ENCODE peak calls at places on chromosomes 2 and 18, in four cellular contexts. One of them, this sample, is unnamed.

GRCh38 chr2:138503087-138503442 is 1.5 kb downstream of the SPOPL start:
- DNase-seq in CD8-positive, alpha-beta T cell: no peak
- DNase-seq in Peyer's patch: no peak
- DNase-seq in endothelial cell of umbilical vein: peak; percentile 46
- DNase-seq in this sample: no peak

GRCh38 chr18:12744103-12744502 is 41.3 kb downstream of the PSMG2 start:
- DNase-seq in CD8-positive, alpha-beta T cell: no peak
- DNase-seq in Peyer's patch: no peak
- DNase-seq in endothelial cell of umbilical vein: peak; percentile 79
- DNase-seq in this sample: no peak

GRCh38 chr2:180146114-180146513 is 139.0 kb upstream of the CWC22 start:
- DNase-seq in CD8-positive, alpha-beta T cell: no peak
- DNase-seq in Peyer's patch: no peak
- DNase-seq in endothelial cell of umbilical vein: no peak
- DNase-seq in this sample: no peak

GRCh38 chr2:197107291-197108269 is 181.1 kb upstream of the PGAP1 start:
- DNase-seq in CD8-positive, alpha-beta T cell: no peak
- DNase-seq in Peyer's patch: no peak
- DNase-seq in endothelial cell of umbilical vein: peak; percentile 12
- DNase-seq in this sample: no peak

GRCh38 chr2:224062481-224063307 is 23.6 kb upstream of the SERPINE2 start:
- DNase-seq in CD8-positive, alpha-beta T cell: no peak
- DNase-seq in Peyer's patch: no peak
- DNase-seq in endothelial cell of umbilical vein: no peak
- DNase-seq in this sample: no peak

GRCh38 chr2:75604479-75604878 is 42.1 kb upstream of the MRPL19 start:
- DNase-seq in CD8-positive, alpha-beta T cell: no peak
- DNase-seq in Peyer's patch: no peak
- DNase-seq in endothelial cell of umbilical vein: no peak
- DNase-seq in this sample: no peak

GRCh38 chr18:13414542-13414941 is 196.0 kb downstream of the LDLRAD4 start:
- DNase-seq in CD8-positive, alpha-beta T cell: no peak
- DNase-seq in Peyer's patch: peak; percentile 59
- DNase-seq in endothelial cell of umbilical vein: no peak
- DNase-seq in this sample: no peak

GRCh38 chr2:34998726-34999125 is 1356.9 kb upstream of the CRIM1 start:
- DNase-seq in CD8-positive, alpha-beta T cell: no peak
- DNase-seq in Peyer's patch: no peak
- DNase-seq in endothelial cell of umbilical vein: no peak
- DNase-seq in this sample: no peak

GRCh38 chr2:29014811-29015414 is 33.8 kb downstream of the TOGARAM2 start:
- DNase-seq in CD8-positive, alpha-beta T cell: peak; percentile 82
- DNase-seq in Peyer's patch: no peak
- DNase-seq in endothelial cell of umbilical vein: no peak
- DNase-seq in this sample: no peak

GRCh38 chr2:128805237-128805636 is 486.6 kb upstream of the HS6ST1 start:
- DNase-seq in CD8-positive, alpha-beta T cell: no peak
- DNase-seq in Peyer's patch: no peak
- DNase-seq in endothelial cell of umbilical vein: no peak
- DNase-seq in this sample: no peak

GRCh38 chr18:13813271-13813849 is 10.6 kb upstream of the MC5R start:
- DNase-seq in CD8-positive, alpha-beta T cell: peak; percentile 63
- DNase-seq in Peyer's patch: peak; percentile 63
- DNase-seq in endothelial cell of umbilical vein: peak; percentile 74
- DNase-seq in this sample: no peak

GRCh38 chr2:36658277-36658748 is 38.2 kb upstream of the VIT start:
- DNase-seq in CD8-positive, alpha-beta T cell: no peak
- DNase-seq in Peyer's patch: no peak
- DNase-seq in endothelial cell of umbilical vein: no peak
- DNase-seq in this sample: no peak

GRCh38 chr2:6442252-6442651 is 423.5 kb downstream of the CMPK2 start:
- DNase-seq in CD8-positive, alpha-beta T cell: no peak
- DNase-seq in Peyer's patch: no peak
- DNase-seq in endothelial cell of umbilical vein: no peak
- DNase-seq in this sample: no peak

GRCh38 chr2:145984541-145984940 is 1464.6 kb upstream of the ZEB2 start:
- DNase-seq in CD8-positive, alpha-beta T cell: no peak
- DNase-seq in Peyer's patch: no peak
- DNase-seq in endothelial cell of umbilical vein: peak; percentile 91
- DNase-seq in this sample: no peak

GRCh38 chr2:48219555-48220436 is 310.2 kb upstream of the STON1 start:
- DNase-seq in CD8-positive, alpha-beta T cell: no peak
- DNase-seq in Peyer's patch: no peak
- DNase-seq in endothelial cell of umbilical vein: no peak
- DNase-seq in this sample: no peak

GRCh38 chr2:156125018-156125417 is 207.5 kb downstream of the NR4A2 start:
- DNase-seq in CD8-positive, alpha-beta T cell: no peak
- DNase-seq in Peyer's patch: no peak
- DNase-seq in endothelial cell of umbilical vein: no peak
- DNase-seq in this sample: no peak

GRCh38 chr2:221480251-221480650 is 91.9 kb downstream of the EPHA4 start:
- DNase-seq in CD8-positive, alpha-beta T cell: no peak
- DNase-seq in Peyer's patch: no peak
- DNase-seq in endothelial cell of umbilical vein: no peak
- DNase-seq in this sample: no peak

GRCh38 chr2:26811261-26811660 is 25.4 kb downstream of the CENPA start:
- DNase-seq in CD8-positive, alpha-beta T cell: no peak
- DNase-seq in Peyer's patch: no peak
- DNase-seq in endothelial cell of umbilical vein: no peak
- DNase-seq in this sample: no peak

GRCh38 chr2:58508021-58508420 is 266.9 kb upstream of the FANCL start:
- DNase-seq in CD8-positive, alpha-beta T cell: no peak
- DNase-seq in Peyer's patch: no peak
- DNase-seq in endothelial cell of umbilical vein: no peak
- DNase-seq in this sample: no peak

GRCh38 chr2:180540761-180541160 is 439.6 kb upstream of the UBE2E3 start:
- DNase-seq in CD8-positive, alpha-beta T cell: no peak
- DNase-seq in Peyer's patch: no peak
- DNase-seq in endothelial cell of umbilical vein: no peak
- DNase-seq in this sample: no peak

GRCh38 chr18:31278609-31279071 is 39.3 kb upstream of the DSG1 start:
- DNase-seq in CD8-positive, alpha-beta T cell: no peak
- DNase-seq in Peyer's patch: no peak
- DNase-seq in endothelial cell of umbilical vein: no peak
- DNase-seq in this sample: no peak

GRCh38 chr2:239223330-239224248 is 177.2 kb downstream of the HDAC4 start:
- DNase-seq in CD8-positive, alpha-beta T cell: no peak
- DNase-seq in Peyer's patch: peak; percentile 83
- DNase-seq in endothelial cell of umbilical vein: no peak
- DNase-seq in this sample: no peak

GRCh38 chr2:8162602-8163001 is 519.3 kb upstream of the ID2 start:
- DNase-seq in CD8-positive, alpha-beta T cell: no peak
- DNase-seq in Peyer's patch: no peak
- DNase-seq in endothelial cell of umbilical vein: no peak
- DNase-seq in this sample: no peak

GRCh38 chr18:49212819-49213218 is 247.6 kb downstream of the DYM start:
- DNase-seq in CD8-positive, alpha-beta T cell: no peak
- DNase-seq in Peyer's patch: no peak
- DNase-seq in endothelial cell of umbilical vein: no peak
- DNase-seq in this sample: no peak

GRCh38 chr2:10004401-10004800 is 38.9 kb upstream of the KLF11 start:
- DNase-seq in CD8-positive, alpha-beta T cell: no peak
- DNase-seq in Peyer's patch: peak; percentile 10
- DNase-seq in endothelial cell of umbilical vein: no peak
- DNase-seq in this sample: no peak

GRCh38 chr18:49500136-49500921 is 13.3 kb upstream of the C18orf32 start:
- DNase-seq in CD8-positive, alpha-beta T cell: no peak
- DNase-seq in Peyer's patch: no peak
- DNase-seq in endothelial cell of umbilical vein: no peak
- DNase-seq in this sample: no peak

GRCh38 chr2:187500585-187501359 is 52.7 kb upstream of the CALCRL start:
- DNase-seq in CD8-positive, alpha-beta T cell: no peak
- DNase-seq in Peyer's patch: peak; percentile 65
- DNase-seq in endothelial cell of umbilical vein: peak; percentile 76
- DNase-seq in this sample: no peak

GRCh38 chr2:187499941-187500532 is 52.0 kb upstream of the CALCRL start:
- DNase-seq in CD8-positive, alpha-beta T cell: no peak
- DNase-seq in Peyer's patch: no peak
- DNase-seq in endothelial cell of umbilical vein: peak; percentile 75
- DNase-seq in this sample: peak; percentile 50

GRCh38 chr2:187497140-187497539 is 49.1 kb upstream of the CALCRL start:
- DNase-seq in CD8-positive, alpha-beta T cell: no peak
- DNase-seq in Peyer's patch: no peak
- DNase-seq in endothelial cell of umbilical vein: no peak
- DNase-seq in this sample: no peak

GRCh38 chr2:187493877-187494568 is 46.0 kb upstream of the CALCRL start:
- DNase-seq in CD8-positive, alpha-beta T cell: no peak
- DNase-seq in Peyer's patch: no peak
- DNase-seq in endothelial cell of umbilical vein: no peak
- DNase-seq in this sample: no peak

DNA sequence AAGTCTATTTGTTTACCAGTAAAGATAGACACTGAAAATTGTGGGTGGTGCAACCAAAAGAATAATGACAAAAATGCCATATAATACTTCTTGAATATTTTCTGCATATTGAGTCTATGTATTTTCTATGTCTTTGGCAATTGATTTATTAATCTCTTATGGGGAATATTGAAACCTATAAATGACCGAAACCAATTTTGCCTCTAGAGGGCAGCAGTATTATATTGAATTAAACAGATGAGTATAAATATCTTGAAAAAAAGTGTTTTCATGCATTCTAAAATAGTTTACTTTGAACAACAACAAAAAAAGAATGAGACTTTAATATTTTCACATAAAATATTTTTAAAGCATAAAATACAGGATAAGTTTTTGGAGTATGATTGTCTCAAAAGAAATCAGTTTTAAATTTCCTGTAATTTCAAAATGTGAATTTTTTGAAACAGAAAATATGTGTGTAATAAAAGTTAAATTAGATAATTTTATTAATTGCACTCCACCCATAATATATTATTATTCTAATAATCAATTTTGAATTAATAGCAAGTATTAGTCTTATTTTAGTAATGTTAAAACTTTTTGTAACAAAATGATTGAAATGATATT is 49.9 kb upstream of the CALCRL start:
- DNase-seq in CD8-positive, alpha-beta T cell: no peak
- DNase-seq in Peyer's patch: no peak
- DNase-seq in endothelial cell of umbilical vein: peak; percentile 45
- DNase-seq in this sample: no peak
- TF ChIP-seq CTCF in CD8-positive, alpha-beta T cell: peak; percentile 23
- TF ChIP-seq CTCF in Peyer's patch: peak; percentile 30
- TF ChIP-seq CTCF in endothelial cell of umbilical vein: peak; percentile 29
- TF ChIP-seq CTCF in this sample: peak; percentile 62

GRCh38 chr2:191870744-191871143 is 23.9 kb upstream of the CAVIN2 start:
- DNase-seq in CD8-positive, alpha-beta T cell: no peak
- DNase-seq in Peyer's patch: no peak
- DNase-seq in endothelial cell of umbilical vein: peak; percentile 10
- DNase-seq in this sample: no peak

GRCh38 chr2:191867507-191867847 is 20.6 kb upstream of the CAVIN2 start:
- DNase-seq in CD8-positive, alpha-beta T cell: no peak
- DNase-seq in Peyer's patch: no peak
- DNase-seq in endothelial cell of umbilical vein: no peak
- DNase-seq in this sample: no peak

GRCh38 chr2:191866675-191867506 is 20.0 kb upstream of the CAVIN2 start:
- DNase-seq in CD8-positive, alpha-beta T cell: no peak
- DNase-seq in Peyer's patch: no peak
- DNase-seq in endothelial cell of umbilical vein: peak; percentile 99
- DNase-seq in this sample: no peak

GRCh38 chr2:191869781-191870180 is 22.9 kb upstream of the CAVIN2 start:
- DNase-seq in CD8-positive, alpha-beta T cell: no peak
- DNase-seq in Peyer's patch: no peak
- DNase-seq in endothelial cell of umbilical vein: peak; percentile 55
- DNase-seq in this sample: no peak

DNA sequence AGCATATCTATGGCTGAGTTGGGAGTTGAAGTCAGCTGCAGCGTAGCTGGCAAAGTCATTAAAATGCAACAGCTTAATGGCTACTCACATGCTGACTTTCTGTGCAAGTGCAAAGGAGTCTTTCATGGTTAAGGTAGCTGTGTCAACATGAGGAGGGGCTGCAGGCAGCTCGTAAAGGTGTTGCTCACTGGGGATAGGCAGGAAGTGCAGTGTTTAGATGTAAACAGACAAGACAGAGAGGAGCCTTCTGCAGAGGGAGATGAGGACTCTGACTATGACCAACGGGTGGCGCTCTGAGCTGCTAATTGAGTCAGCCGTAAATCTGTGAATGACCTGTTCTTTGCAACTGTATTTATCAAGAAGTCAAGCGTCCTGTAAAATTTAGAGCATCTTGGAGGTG is 22.3 kb upstream of the CAVIN2 start:
- DNase-seq in CD8-positive, alpha-beta T cell: no peak
- DNase-seq in Peyer's patch: no peak
- DNase-seq in endothelial cell of umbilical vein: peak; percentile 65
- DNase-seq in this sample: no peak
- TF ChIP-seq CTCF in CD8-positive, alpha-beta T cell: no peak
- TF ChIP-seq CTCF in Peyer's patch: no peak
- TF ChIP-seq CTCF in endothelial cell of umbilical vein: peak; percentile 25
- TF ChIP-seq CTCF in this sample: no peak

DNA sequence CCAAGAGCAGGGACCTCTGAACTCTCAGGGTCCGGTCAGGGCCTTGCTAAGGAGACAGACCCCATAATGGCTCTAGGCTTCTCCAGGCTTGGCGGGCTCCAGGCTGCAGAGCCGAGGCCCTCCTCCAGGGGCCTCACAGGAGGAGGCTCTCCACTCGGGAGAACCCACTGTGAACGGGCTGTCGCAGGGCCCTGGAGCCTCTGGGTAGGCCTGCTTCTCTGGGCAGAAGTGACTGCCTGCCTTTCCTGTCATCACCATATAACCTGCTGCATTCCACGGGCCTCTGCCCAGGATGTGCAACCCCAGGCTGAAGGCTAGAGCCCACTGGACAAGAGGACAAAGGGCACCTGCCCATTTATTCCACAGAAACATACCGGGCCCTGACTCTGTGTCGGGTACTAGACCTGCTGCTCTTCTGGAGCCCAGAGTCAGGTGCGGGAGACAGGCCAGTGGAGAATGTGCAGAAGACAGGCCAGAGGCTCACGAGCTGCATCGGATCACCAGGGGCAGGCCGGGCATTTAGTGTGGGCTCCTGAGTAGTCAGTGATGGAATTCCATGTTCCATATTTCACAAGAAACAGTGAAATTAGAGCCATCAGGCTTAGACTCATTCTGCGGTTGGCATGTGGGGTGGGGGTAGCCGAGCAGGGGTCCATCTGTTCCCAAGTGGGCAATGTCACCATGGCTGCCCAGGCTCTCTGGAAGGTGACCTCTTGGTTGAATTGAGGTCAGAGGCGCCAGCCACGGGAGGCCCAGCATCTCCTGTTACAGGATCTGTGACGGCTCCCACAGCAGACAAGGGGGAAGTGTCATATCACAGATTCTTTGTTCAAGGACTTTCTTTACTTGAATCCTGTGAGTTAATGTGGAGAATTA is 220.8 kb downstream of the SH3RF3 start:
- DNase-seq in CD8-positive, alpha-beta T cell: no peak
- DNase-seq in Peyer's patch: no peak
- DNase-seq in endothelial cell of umbilical vein: no peak
- DNase-seq in this sample: no peak
- TF ChIP-seq CTCF in CD8-positive, alpha-beta T cell: no peak
- TF ChIP-seq CTCF in Peyer's patch: no peak
- TF ChIP-seq CTCF in endothelial cell of umbilical vein: no peak
- TF ChIP-seq CTCF in this sample: no peak

DNA sequence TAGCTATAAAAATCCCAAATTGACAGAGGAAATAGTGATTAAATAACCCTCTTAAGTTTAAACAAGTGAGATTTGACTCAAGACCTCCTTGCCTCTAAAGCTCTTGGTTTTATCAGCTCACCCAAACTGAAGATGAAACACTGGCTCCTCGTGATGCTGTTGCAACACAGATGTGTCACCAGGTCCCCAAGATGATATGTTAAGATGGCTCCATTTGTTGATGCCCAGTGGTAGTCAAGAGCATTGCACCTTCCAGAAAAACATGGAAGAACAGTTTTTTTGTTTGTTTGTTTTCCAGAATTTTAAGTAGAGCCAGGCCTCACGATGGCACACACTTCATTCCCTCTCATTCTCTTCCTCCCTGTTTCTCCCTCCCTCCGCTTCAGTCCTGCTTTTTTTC is 399.8 kb downstream of the TXNL1 start:
- DNase-seq in CD8-positive, alpha-beta T cell: no peak
- DNase-seq in Peyer's patch: no peak
- DNase-seq in endothelial cell of umbilical vein: no peak
- DNase-seq in this sample: no peak
- TF ChIP-seq CTCF in CD8-positive, alpha-beta T cell: no peak
- TF ChIP-seq CTCF in Peyer's patch: no peak
- TF ChIP-seq CTCF in endothelial cell of umbilical vein: no peak
- TF ChIP-seq CTCF in this sample: peak; percentile 26

This sample was measured in CD14-positive monocyte.